ENCODE peak calls at places on chromosomes 7 and 10, in six cellular contexts. J is IMR-90, M is neuronal stem cell, I is mesenchymal stem cell, F is H1, P is trophoblast cell. Z is an unnamed sample.

GRCh38 chr10:9636206-9636605 is 1381.5 kb upstream of the CELF2 start:
- DNase-seq in I (no peak), F (no peak), M (no peak), J (peak), P (no peak), Z (no peak)

GRCh38 chr10:98403812-98404504 is 11.0 kb downstream of the PYROXD2 start:
- DNase-seq in F (no peak), J (peak), P (no peak), I (peak), M (no peak), Z (no peak)

GRCh38 chr10:5485948-5486851 is 13.2 kb downstream of the CALML5 start:
- DNase-seq in I (no peak), P (no peak), M (no peak), J (no peak), F (no peak), Z (no peak)

GRCh38 chr7:141558544-141559183 is 7.5 kb downstream of the AGK start:
- DNase-seq in M (no peak), J (peak), P (no peak), F (no peak), I (peak), Z (no peak)

GRCh38 chr7:95527776-95528250 is 42.1 kb downstream of the ASB4 start:
- DNase-seq in I (no peak), F (no peak), P (no peak), M (no peak), J (no peak), Z (peak)

GRCh38 chr7:2873146-2873545 is 29.0 kb upstream of the GNA12 start:
- DNase-seq in F (no peak), P (no peak), M (no peak), I (peak), J (no peak), Z (no peak)

GRCh38 chr10:46311501-46311951 is 24.7 kb downstream of the ANTXRL start:
- DNase-seq in M (no peak), J (no peak), I (no peak), P (peak), F (no peak), Z (no peak)

GRCh38 chr10:124681626-124682552 is 62.3 kb downstream of the FAM53B start:
- DNase-seq in F (no peak), M (no peak), P (no peak), I (no peak), J (no peak), Z (no peak)

GRCh38 chr7:27302590-27302989 is 60.0 kb downstream of the EVX1 start:
- DNase-seq in M (no peak), F (no peak), J (no peak), P (no peak), I (no peak), Z (no peak)

GRCh38 chr7:106279425-106280182 is 5.2 kb downstream of the NAMPT start:
- DNase-seq in M (no peak), P (peak), I (peak), F (no peak), J (no peak), Z (no peak)

GRCh38 chr10:119281581-119282071 is 74.3 kb downstream of the GRK5 start:
- DNase-seq in M (no peak), J (no peak), P (no peak), I (no peak), F (no peak), Z (no peak)

GRCh38 chr10:128062837-128063563 is 63.2 kb downstream of the MKI67 start:
- DNase-seq in I (no peak), P (peak), J (no peak), F (no peak), M (no peak), Z (no peak)

GRCh38 chr7:22662031-22662430 is 65.0 kb upstream of the IL6 start:
- DNase-seq in P (no peak), J (peak), I (peak), M (no peak), F (no peak), Z (no peak)

GRCh38 chr10:36023939-36024338 is 381.8 kb upstream of the FZD8 start:
- DNase-seq in M (no peak), P (peak), F (no peak), J (peak), I (peak), Z (no peak)

GRCh38 chr10:128001886-128002285 is 95.0 kb downstream of the PTPRE start:
- DNase-seq in J (no peak), F (no peak), M (no peak), I (no peak), P (no peak), Z (no peak)

GRCh38 chr10:47322300-47323061 is at the start of gene GDF2:
- DNase-seq in J (no peak), M (no peak), I (no peak), P (no peak), F (no peak), Z (no peak)

GRCh38 chr10:29377333-29377961 is 88.6 kb downstream of the LYZL1 start:
- DNase-seq in M (no peak), P (peak), I (peak), F (no peak), J (peak), Z (no peak)

GRCh38 chr7:55160539-55160938 is 141.7 kb downstream of the EGFR start:
- DNase-seq in I (peak), P (no peak), J (peak), M (no peak), F (no peak), Z (no peak)

GRCh38 chr7:27156508-27156898 is at the start of gene HOXA7:
- DNase-seq in M (no peak), I (no peak), J (peak), P (peak), F (no peak), Z (peak)

GRCh38 chr10:32197423-32197822 is 141.2 kb upstream of the KIF5B start:
- DNase-seq in M (no peak), J (peak), P (no peak), F (no peak), I (peak), Z (no peak)

GRCh38 chr7:29444267-29444666 is 119.4 kb upstream of the PRR15 start:
- DNase-seq in I (no peak), J (no peak), F (no peak), M (no peak), P (no peak), Z (no peak)

GRCh38 chr7:78279035-78279434 is 480.5 kb downstream of the PHTF2 start:
- DNase-seq in F (no peak), P (no peak), I (peak), M (no peak), J (peak), Z (no peak)

GRCh38 chr7:86911703-86912102 is 147.8 kb downstream of the ELAPOR2 start:
- DNase-seq in I (no peak), P (no peak), M (no peak), J (no peak), F (no peak), Z (no peak)

GRCh38 chr7:40990841-40991240 is 712.0 kb downstream of the INHBA start:
- DNase-seq in P (no peak), M (no peak), J (no peak), I (no peak), F (no peak), Z (no peak)

GRCh38 chr10:72981028-72981881 is 26.6 kb upstream of the PLA2G12B start:
- DNase-seq in F (no peak), J (no peak), I (no peak), M (no peak), P (peak), Z (no peak)

GRCh38 chr10:12969951-12970350 is 31.6 kb downstream of the CCDC3 start:
- DNase-seq in P (no peak), J (no peak), F (no peak), M (no peak), I (peak), Z (no peak)

GRCh38 chr7:64879097-64879730 is 23.9 kb upstream of the ZNF273 start:
- DNase-seq in J (no peak), I (no peak), M (no peak), F (no peak), P (no peak), Z (peak)

GRCh38 chr7:114631249-114631822 is 216.7 kb downstream of the FOXP2 start:
- DNase-seq in P (no peak), M (no peak), F (no peak), J (no peak), I (no peak), Z (no peak)

GRCh38 chr10:12727832-12728215 is 273.7 kb downstream of the CCDC3 start:
- DNase-seq in P (no peak), M (no peak), I (peak), J (no peak), F (no peak), Z (no peak)

GRCh38 chr10:120987359-120987758 is 136.2 kb downstream of the WDR11 start:
- DNase-seq in F (no peak), J (no peak), M (no peak), P (no peak), I (no peak), Z (peak)

GRCh38 chr10:113958631-113959382 is 84.9 kb upstream of the ADRB1 start:
- DNase-seq in P (peak), F (no peak), I (peak), M (no peak), J (peak), Z (no peak)

GRCh38 chr7:47403341-47403866 is 178.5 kb downstream of the TNS3 start:
- DNase-seq in J (no peak), P (no peak), M (no peak), I (no peak), F (no peak), Z (no peak)

GRCh38 chr7:101164071-101164840 is 1.1 kb downstream of the VGF start:
- DNase-seq in F (no peak), M (no peak), P (peak), J (peak), I (peak), Z (peak)

GRCh38 chr10:124579003-124579384 is 117.4 kb downstream of the LHPP start:
- DNase-seq in M (no peak), P (no peak), I (no peak), J (no peak), F (no peak), Z (no peak)

GRCh38 chr7:33073243-33073642 is 10.7 kb upstream of the NT5C3A start:
- DNase-seq in M (no peak), P (no peak), F (no peak), I (no peak), J (no peak), Z (no peak)

GRCh38 chr7:33072471-33072870 is 9.9 kb upstream of the NT5C3A start:
- DNase-seq in P (no peak), I (peak), F (no peak), J (peak), M (no peak), Z (no peak)

GRCh38 chr7:33076737-33077136 is 14.2 kb upstream of the NT5C3A start:
- DNase-seq in I (no peak), J (no peak), F (no peak), P (no peak), M (no peak), Z (no peak)

GRCh38 chr7:33080326-33080725 is 17.8 kb upstream of the NT5C3A start:
- DNase-seq in F (no peak), J (no peak), P (no peak), M (no peak), I (no peak), Z (no peak)

DNA sequence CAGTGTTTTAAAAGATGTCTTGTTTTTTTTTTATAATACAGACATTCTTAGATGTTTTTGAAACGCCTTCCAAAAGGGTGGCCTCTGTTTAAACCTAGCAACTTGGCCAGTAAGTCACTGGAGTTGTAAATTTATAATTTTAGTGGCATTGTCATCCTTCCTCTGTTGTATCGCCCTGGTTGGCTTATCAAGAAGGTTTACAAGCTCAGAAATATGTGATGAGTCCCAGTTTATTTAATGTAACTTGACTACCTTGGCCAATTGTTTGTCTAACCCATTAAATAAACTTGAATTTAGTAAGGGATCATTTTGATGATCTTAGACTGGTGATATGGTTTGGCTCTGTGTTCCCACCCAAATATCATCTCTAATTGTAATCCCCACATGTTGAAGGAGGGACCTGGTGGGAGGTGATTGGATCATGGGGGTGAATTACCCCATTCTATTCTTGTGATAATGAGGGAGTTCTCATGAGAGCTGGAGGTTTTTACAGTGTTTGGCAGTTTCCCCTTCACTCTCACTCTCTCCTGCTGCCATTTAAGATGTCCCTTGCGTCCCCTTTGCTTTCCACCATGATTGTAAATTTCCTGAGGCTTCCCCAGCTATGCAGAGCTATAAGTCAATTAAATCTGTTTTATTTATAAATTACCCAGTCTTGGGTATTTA is 13.4 kb upstream of the NT5C3A start:
- DNase-seq in F (no peak), M (no peak), P (no peak), J (no peak), I (no peak), Z (no peak)
- H4K91ac ChIP-seq in F (no peak), M (no peak), P (no peak), J (no peak), I (no peak), Z (no peak)

DNA sequence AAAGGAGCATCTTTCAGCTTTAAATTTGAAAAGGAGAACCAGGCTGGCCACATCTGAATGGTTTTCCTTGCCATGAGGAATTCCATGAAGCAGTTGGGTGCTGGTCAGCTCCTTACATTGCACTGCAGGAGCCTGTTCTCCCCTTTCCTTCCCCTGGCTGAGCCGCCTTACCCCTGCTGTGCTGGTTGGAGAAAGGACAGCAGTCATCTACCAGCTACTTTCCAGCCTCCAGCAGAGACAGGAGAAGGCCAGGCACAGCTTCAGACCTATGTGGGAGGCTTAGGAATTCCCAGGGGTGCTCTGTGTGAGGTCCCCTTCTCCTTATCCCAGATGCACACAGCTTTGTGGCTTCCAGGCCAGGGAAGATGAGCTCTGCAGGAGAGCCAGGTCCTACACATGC is 4.7 kb downstream of the C10orf71 start:
- DNase-seq in M (no peak), F (no peak), I (no peak), J (no peak), P (no peak), Z (no peak)
- H4K91ac ChIP-seq in M (no peak), F (no peak), I (no peak), J (no peak), P (no peak), Z (no peak)

GRCh38 chr10:3054183-3054815 is 13.0 kb upstream of the PFKP start:
- DNase-seq in M (no peak), J (peak), P (peak), I (peak), F (no peak), Z (no peak)

GRCh38 chr10:3053145-3053544 is 14.2 kb upstream of the PFKP start:
- DNase-seq in F (no peak), P (peak), J (no peak), I (no peak), M (no peak), Z (no peak)

GRCh38 chr10:3051686-3052085 is 15.7 kb upstream of the PFKP start:
- DNase-seq in I (peak), F (no peak), J (no peak), M (no peak), P (no peak), Z (no peak)

GRCh38 chr10:3056280-3057037 is 10.9 kb upstream of the PFKP start:
- DNase-seq in J (peak), P (peak), I (peak), M (no peak), F (no peak), Z (no peak)

DNA sequence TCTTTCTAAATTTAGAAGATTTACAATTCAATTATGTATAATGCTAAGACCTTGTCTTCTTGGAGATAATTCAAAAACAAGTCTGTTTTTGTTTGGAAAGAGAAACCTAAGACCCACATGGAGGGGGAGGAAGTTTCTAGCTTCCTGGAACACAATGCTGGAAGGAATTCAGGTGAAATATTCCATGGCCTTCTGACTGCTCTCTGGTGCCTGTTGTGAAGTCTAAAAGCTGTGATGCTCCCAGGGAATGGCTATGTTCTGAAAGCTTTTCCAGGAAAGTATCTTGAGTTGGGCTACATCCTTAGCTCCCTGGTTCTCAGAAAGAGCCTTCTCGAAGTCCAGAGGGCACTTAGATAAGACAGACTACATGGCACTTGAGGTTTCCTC is 12.5 kb upstream of the PFKP start:
- DNase-seq in I (no peak), J (no peak), P (peak), M (no peak), F (no peak), Z (no peak)
- H4K91ac ChIP-seq in I (no peak), J (peak), P (peak), M (no peak), F (no peak), Z (no peak)

GRCh38 chr7:51481421-51481820 is 164.8 kb upstream of the COBL start:
- DNase-seq in F (no peak), M (no peak), I (no peak), J (no peak), P (no peak), Z (no peak)

GRCh38 chr7:51482976-51483375 is 166.4 kb upstream of the COBL start:
- DNase-seq in J (no peak), I (no peak), F (no peak), M (peak), P (no peak), Z (no peak)

GRCh38 chr7:51472873-51473272 is 156.3 kb upstream of the COBL start:
- DNase-seq in F (no peak), J (no peak), I (no peak), M (no peak), P (no peak), Z (no peak)

GRCh38 chr7:51477323-51477722 is 160.7 kb upstream of the COBL start:
- DNase-seq in P (no peak), J (no peak), I (no peak), F (no peak), M (no peak), Z (no peak)

GRCh38 chr7:51477819-51478218 is 161.2 kb upstream of the COBL start:
- DNase-seq in F (no peak), P (no peak), I (no peak), M (no peak), J (no peak), Z (no peak)
- H4K91ac ChIP-seq in F (no peak), P (no peak), I (no peak), M (no peak), J (no peak), Z (no peak)

GRCh38 chr7:158596745-158597144 is 9.1 kb upstream of the PTPRN2 start:
- DNase-seq in I (no peak), M (no peak), J (no peak), P (no peak), F (no peak), Z (no peak)
- H4K91ac ChIP-seq in I (no peak), M (no peak), J (no peak), P (no peak), F (no peak), Z (no peak)

DNA sequence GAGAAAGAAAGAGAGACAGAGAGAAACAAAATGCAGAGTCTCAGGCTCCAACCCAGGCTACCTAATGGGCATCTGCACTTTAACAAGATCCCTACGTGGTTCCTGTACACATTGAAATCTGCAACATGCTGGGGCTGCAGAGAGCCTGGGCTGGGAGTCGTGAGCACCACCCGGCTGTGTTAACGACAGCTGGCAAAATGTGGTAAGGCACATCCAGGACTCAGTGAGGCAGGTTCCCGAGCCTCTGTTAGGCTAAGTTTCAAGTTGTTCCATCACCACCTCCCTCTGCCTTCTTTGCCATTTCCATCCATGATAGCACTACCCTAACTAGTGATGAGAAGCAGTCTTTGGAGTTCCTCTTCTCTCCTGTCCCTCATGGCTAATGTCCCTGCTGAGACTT is 1.4 kb downstream of the AKR1B10 start:
- DNase-seq in F (no peak), J (no peak), M (no peak), I (no peak), P (no peak), Z (no peak)
- H4K91ac ChIP-seq in F (no peak), J (no peak), M (no peak), I (no peak), P (no peak), Z (no peak)

GRCh38 chr7:12493866-12494265 is 76.7 kb upstream of the SCIN start:
- DNase-seq in P (no peak), J (no peak), M (no peak), F (no peak), I (no peak), Z (no peak)
- H4K91ac ChIP-seq in P (no peak), J (no peak), M (no peak), F (no peak), I (no peak), Z (no peak)

GRCh38 chr7:30552330-30552729 is 42.3 kb upstream of the GARS1 start:
- DNase-seq in I (no peak), P (no peak), J (no peak), M (no peak), F (no peak), Z (no peak)

GRCh38 chr7:30556854-30557644 is 37.6 kb upstream of the GARS1 start:
- DNase-seq in P (no peak), M (peak), F (no peak), J (peak), I (no peak), Z (peak)

GRCh38 chr7:30559566-30559965 is 35.1 kb upstream of the GARS1 start:
- DNase-seq in P (peak), F (no peak), J (no peak), I (peak), M (no peak), Z (no peak)

GRCh38 chr7:30553141-30553540 is 41.5 kb upstream of the GARS1 start:
- DNase-seq in P (no peak), J (no peak), I (no peak), M (no peak), F (no peak), Z (no peak)

GRCh38 chr7:30555525-30555924 is 39.2 kb upstream of the GARS1 start:
- DNase-seq in P (no peak), F (no peak), J (no peak), M (no peak), I (no peak), Z (no peak)
- H4K91ac ChIP-seq in P (no peak), F (no peak), J (no peak), M (no peak), I (no peak), Z (no peak)

GRCh38 chr7:33893377-33893776 is 12.0 kb upstream of the BMPER start:
- DNase-seq in M (no peak), P (peak), I (no peak), F (no peak), J (no peak), Z (no peak)
- H4K91ac ChIP-seq in M (no peak), P (no peak), I (no peak), F (no peak), J (no peak), Z (no peak)

GRCh38 chr10:80921032-80921431 is 383.3 kb downstream of the SH2D4B start:
- DNase-seq in I (no peak), F (no peak), M (no peak), P (no peak), J (no peak), Z (no peak)
- H4K91ac ChIP-seq in I (no peak), F (no peak), M (no peak), P (no peak), J (no peak), Z (no peak)

Z was measured in H9.